ENCODE peak calls at places on chromosome 4, in nine cellular contexts. One of them, this sample, is unnamed.

GRCh38 chr4:8832130-8832930 is 39.3 kb downstream of the HMX1 start:
- DNase-seq in stomach: peak; percentile 20
- DNase-seq in IMR-90: no peak
- DNase-seq in stimulated activated CD4-positive, alpha-beta T cell treated with anti-CD3 and anti-CD28 coated beads, TNF-alpha, amount 100 ng/mL, for 48 hours: no peak
- DNase-seq in bronchial epithelial cell: no peak
- DNase-seq in NCI-H1092 treated with DMSO at 0.1 percent for 48 hours: no peak
- DNase-seq in caudate nucleus: no peak
- DNase-seq in GM18507: no peak
- DNase-seq in left cardiac atrium: no peak
- DNase-seq in this sample: no peak

GRCh38 chr4:173024203-173024602 is 144.4 kb upstream of the GALNT7 start:
- DNase-seq in stomach: no peak
- DNase-seq in IMR-90: peak; percentile 6
- DNase-seq in stimulated activated CD4-positive, alpha-beta T cell treated with anti-CD3 and anti-CD28 coated beads, TNF-alpha, amount 100 ng/mL, for 48 hours: no peak
- DNase-seq in bronchial epithelial cell: no peak
- DNase-seq in NCI-H1092 treated with DMSO at 0.1 percent for 48 hours: no peak
- DNase-seq in caudate nucleus: no peak
- DNase-seq in GM18507: no peak
- DNase-seq in left cardiac atrium: no peak
- DNase-seq in this sample: no peak

GRCh38 chr4:182265881-182266280 is 22.7 kb downstream of the TENM3 start:
- DNase-seq in stomach: no peak
- DNase-seq in IMR-90: no peak
- DNase-seq in stimulated activated CD4-positive, alpha-beta T cell treated with anti-CD3 and anti-CD28 coated beads, TNF-alpha, amount 100 ng/mL, for 48 hours: no peak
- DNase-seq in bronchial epithelial cell: no peak
- DNase-seq in NCI-H1092 treated with DMSO at 0.1 percent for 48 hours: no peak
- DNase-seq in caudate nucleus: no peak
- DNase-seq in GM18507: no peak
- DNase-seq in left cardiac atrium: no peak
- DNase-seq in this sample: no peak

GRCh38 chr4:32140636-32141035 is 1420.5 kb downstream of the PCDH7 start:
- DNase-seq in stomach: no peak
- DNase-seq in IMR-90: peak; percentile 47
- DNase-seq in stimulated activated CD4-positive, alpha-beta T cell treated with anti-CD3 and anti-CD28 coated beads, TNF-alpha, amount 100 ng/mL, for 48 hours: no peak
- DNase-seq in bronchial epithelial cell: peak; percentile 98
- DNase-seq in NCI-H1092 treated with DMSO at 0.1 percent for 48 hours: no peak
- DNase-seq in caudate nucleus: no peak
- DNase-seq in GM18507: no peak
- DNase-seq in left cardiac atrium: no peak
- DNase-seq in this sample: no peak

GRCh38 chr4:48031802-48032525 is 15.4 kb downstream of the NIPAL1 start:
- DNase-seq in stomach: peak; percentile 56
- DNase-seq in IMR-90: peak; percentile 29
- DNase-seq in stimulated activated CD4-positive, alpha-beta T cell treated with anti-CD3 and anti-CD28 coated beads, TNF-alpha, amount 100 ng/mL, for 48 hours: no peak
- DNase-seq in bronchial epithelial cell: no peak
- DNase-seq in NCI-H1092 treated with DMSO at 0.1 percent for 48 hours: no peak
- DNase-seq in caudate nucleus: no peak
- DNase-seq in GM18507: no peak
- DNase-seq in left cardiac atrium: no peak
- DNase-seq in this sample: no peak

GRCh38 chr4:25085621-25086020 is 54.9 kb upstream of the LGI2 start:
- DNase-seq in stomach: no peak
- DNase-seq in IMR-90: no peak
- DNase-seq in stimulated activated CD4-positive, alpha-beta T cell treated with anti-CD3 and anti-CD28 coated beads, TNF-alpha, amount 100 ng/mL, for 48 hours: no peak
- DNase-seq in bronchial epithelial cell: no peak
- DNase-seq in NCI-H1092 treated with DMSO at 0.1 percent for 48 hours: no peak
- DNase-seq in caudate nucleus: no peak
- DNase-seq in GM18507: no peak
- DNase-seq in left cardiac atrium: no peak
- DNase-seq in this sample: no peak

GRCh38 chr4:156686120-156686519 is 285.5 kb downstream of the PDGFC start:
- DNase-seq in stomach: no peak
- DNase-seq in IMR-90: peak; percentile 93
- DNase-seq in stimulated activated CD4-positive, alpha-beta T cell treated with anti-CD3 and anti-CD28 coated beads, TNF-alpha, amount 100 ng/mL, for 48 hours: no peak
- DNase-seq in bronchial epithelial cell: peak; percentile 79
- DNase-seq in NCI-H1092 treated with DMSO at 0.1 percent for 48 hours: no peak
- DNase-seq in caudate nucleus: no peak
- DNase-seq in GM18507: no peak
- DNase-seq in left cardiac atrium: no peak
- DNase-seq in this sample: no peak

GRCh38 chr4:130689182-130689581 is 1593.2 kb downstream of the C4orf33 start:
- DNase-seq in stomach: no peak
- DNase-seq in IMR-90: no peak
- DNase-seq in stimulated activated CD4-positive, alpha-beta T cell treated with anti-CD3 and anti-CD28 coated beads, TNF-alpha, amount 100 ng/mL, for 48 hours: no peak
- DNase-seq in bronchial epithelial cell: no peak
- DNase-seq in NCI-H1092 treated with DMSO at 0.1 percent for 48 hours: no peak
- DNase-seq in caudate nucleus: no peak
- DNase-seq in GM18507: no peak
- DNase-seq in left cardiac atrium: no peak
- DNase-seq in this sample: no peak

GRCh38 chr4:11894976-11895375 is 466.3 kb upstream of the HS3ST1 start:
- DNase-seq in stomach: no peak
- DNase-seq in IMR-90: no peak
- DNase-seq in stimulated activated CD4-positive, alpha-beta T cell treated with anti-CD3 and anti-CD28 coated beads, TNF-alpha, amount 100 ng/mL, for 48 hours: no peak
- DNase-seq in bronchial epithelial cell: no peak
- DNase-seq in NCI-H1092 treated with DMSO at 0.1 percent for 48 hours: no peak
- DNase-seq in caudate nucleus: no peak
- DNase-seq in GM18507: no peak
- DNase-seq in left cardiac atrium: no peak
- DNase-seq in this sample: no peak

GRCh38 chr4:54942735-54943134 is 182.7 kb downstream of the KDR start:
- DNase-seq in stomach: no peak
- DNase-seq in IMR-90: no peak
- DNase-seq in stimulated activated CD4-positive, alpha-beta T cell treated with anti-CD3 and anti-CD28 coated beads, TNF-alpha, amount 100 ng/mL, for 48 hours: no peak
- DNase-seq in bronchial epithelial cell: no peak
- DNase-seq in NCI-H1092 treated with DMSO at 0.1 percent for 48 hours: no peak
- DNase-seq in caudate nucleus: no peak
- DNase-seq in GM18507: no peak
- DNase-seq in left cardiac atrium: no peak
- DNase-seq in this sample: peak; percentile 64

GRCh38 chr4:40506066-40506465 is 123.6 kb downstream of the RBM47 start:
- DNase-seq in stomach: no peak
- DNase-seq in IMR-90: no peak
- DNase-seq in stimulated activated CD4-positive, alpha-beta T cell treated with anti-CD3 and anti-CD28 coated beads, TNF-alpha, amount 100 ng/mL, for 48 hours: no peak
- DNase-seq in bronchial epithelial cell: peak; percentile 57
- DNase-seq in NCI-H1092 treated with DMSO at 0.1 percent for 48 hours: no peak
- DNase-seq in caudate nucleus: no peak
- DNase-seq in GM18507: no peak
- DNase-seq in left cardiac atrium: no peak
- DNase-seq in this sample: no peak

This sample was measured in activated CD8-positive, alpha-beta T cell treated with anti-CD3 and anti-CD28 coated beads, Interleukin-2, amount 10 ng/mL, durations not matched to agents 7 days and 5 days.